ENCODE peak calls at places on chromosomes 5 and 9, in six cellular contexts. One of them, this sample, is unnamed.
A peak's percentile ranks its signal among the peaks of the same experiment; 100 is the strongest.

GRCh38 chr9:137221477-137222111 is 446 bp downstream of the RNF208 start:
- DNase-seq in neural crest cell: no peak
- DNase-seq in kidney: no peak
- DNase-seq in tibial nerve: no peak
- DNase-seq in CD4-positive, alpha-beta T cell: no peak
- DNase-seq in mammary epithelial cell: no peak
- DNase-seq in this sample: no peak

GRCh38 chr5:79508354-79508753 is 5.6 kb downstream of the HOMER1 start:
- DNase-seq in neural crest cell: no peak
- DNase-seq in kidney: no peak
- DNase-seq in tibial nerve: no peak
- DNase-seq in CD4-positive, alpha-beta T cell: no peak
- DNase-seq in mammary epithelial cell: no peak
- DNase-seq in this sample: no peak

GRCh38 chr5:170053896-170054295 is 51.8 kb upstream of the FOXI1 start:
- DNase-seq in neural crest cell: no peak
- DNase-seq in kidney: no peak
- DNase-seq in tibial nerve: no peak
- DNase-seq in CD4-positive, alpha-beta T cell: no peak
- DNase-seq in mammary epithelial cell: no peak
- DNase-seq in this sample: no peak

GRCh38 chr9:136626740-136627642 is 35.7 kb upstream of the EGFL7 start:
- DNase-seq in neural crest cell: no peak
- DNase-seq in kidney: peak; percentile 73
- DNase-seq in tibial nerve: no peak
- DNase-seq in CD4-positive, alpha-beta T cell: no peak
- DNase-seq in mammary epithelial cell: no peak
- DNase-seq in this sample: no peak

GRCh38 chr5:91145233-91145620 is 237.9 kb downstream of the ARRDC3 start:
- DNase-seq in neural crest cell: no peak
- DNase-seq in kidney: no peak
- DNase-seq in tibial nerve: no peak
- DNase-seq in CD4-positive, alpha-beta T cell: no peak
- DNase-seq in mammary epithelial cell: no peak
- DNase-seq in this sample: no peak

GRCh38 chr5:111454198-111454606 is 58.1 kb downstream of the STARD4 start:
- DNase-seq in neural crest cell: no peak
- DNase-seq in kidney: no peak
- DNase-seq in tibial nerve: no peak
- DNase-seq in CD4-positive, alpha-beta T cell: no peak
- DNase-seq in mammary epithelial cell: peak; percentile 39
- DNase-seq in this sample: no peak

GRCh38 chr5:91042856-91043255 is 340.3 kb downstream of the ARRDC3 start:
- DNase-seq in neural crest cell: no peak
- DNase-seq in kidney: no peak
- DNase-seq in tibial nerve: no peak
- DNase-seq in CD4-positive, alpha-beta T cell: no peak
- DNase-seq in mammary epithelial cell: no peak
- DNase-seq in this sample: no peak

GRCh38 chr9:115739096-115739875 is 414.3 kb upstream of the PAPPA start:
- DNase-seq in neural crest cell: no peak
- DNase-seq in kidney: no peak
- DNase-seq in tibial nerve: no peak
- DNase-seq in CD4-positive, alpha-beta T cell: no peak
- DNase-seq in mammary epithelial cell: peak; percentile 6
- DNase-seq in this sample: no peak

GRCh38 chr9:98567540-98568233 is 141.0 kb downstream of the GABBR2 start:
- DNase-seq in neural crest cell: no peak
- DNase-seq in kidney: no peak
- DNase-seq in tibial nerve: no peak
- DNase-seq in CD4-positive, alpha-beta T cell: no peak
- DNase-seq in mammary epithelial cell: no peak
- DNase-seq in this sample: no peak

GRCh38 chr9:14127656-14128055 is 186.3 kb downstream of the NFIB start:
- DNase-seq in neural crest cell: no peak
- DNase-seq in kidney: no peak
- DNase-seq in tibial nerve: no peak
- DNase-seq in CD4-positive, alpha-beta T cell: no peak
- DNase-seq in mammary epithelial cell: no peak
- DNase-seq in this sample: no peak

GRCh38 chr5:174418809-174419522 is 305.4 kb upstream of the MSX2 start:
- DNase-seq in neural crest cell: peak; percentile 7
- DNase-seq in kidney: no peak
- DNase-seq in tibial nerve: no peak
- DNase-seq in CD4-positive, alpha-beta T cell: no peak
- DNase-seq in mammary epithelial cell: peak; percentile 7
- DNase-seq in this sample: no peak

GRCh38 chr9:38421498-38422211 is 2.6 kb downstream of the IGFBPL1 start:
- DNase-seq in neural crest cell: peak; percentile 46
- DNase-seq in kidney: no peak
- DNase-seq in tibial nerve: no peak
- DNase-seq in CD4-positive, alpha-beta T cell: no peak
- DNase-seq in mammary epithelial cell: no peak
- DNase-seq in this sample: peak; percentile 32

GRCh38 chr9:8365029-8365428 is 565.5 kb upstream of the DMAC1 start:
- DNase-seq in neural crest cell: no peak
- DNase-seq in kidney: no peak
- DNase-seq in tibial nerve: no peak
- DNase-seq in CD4-positive, alpha-beta T cell: no peak
- DNase-seq in mammary epithelial cell: no peak
- DNase-seq in this sample: no peak

GRCh38 chr5:150296496-150296895 is 6.2 kb downstream of the ARSI start:
- DNase-seq in neural crest cell: no peak
- DNase-seq in kidney: peak; percentile 50
- DNase-seq in tibial nerve: no peak
- DNase-seq in CD4-positive, alpha-beta T cell: no peak
- DNase-seq in mammary epithelial cell: no peak
- DNase-seq in this sample: no peak

GRCh38 chr9:98992885-98993569 is 49.3 kb downstream of the COL15A1 start:
- DNase-seq in neural crest cell: no peak
- DNase-seq in kidney: no peak
- DNase-seq in tibial nerve: no peak
- DNase-seq in CD4-positive, alpha-beta T cell: no peak
- DNase-seq in mammary epithelial cell: no peak
- DNase-seq in this sample: no peak

GRCh38 chr5:122077451-122078115 is 476 bp downstream of the LOX start:
- DNase-seq in neural crest cell: peak; percentile 26
- DNase-seq in kidney: peak; percentile 77
- DNase-seq in tibial nerve: no peak
- DNase-seq in CD4-positive, alpha-beta T cell: no peak
- DNase-seq in mammary epithelial cell: peak; percentile 41
- DNase-seq in this sample: peak; percentile 12

GRCh38 chr5:110817437-110817836 is 78.6 kb downstream of the SLC25A46 start:
- DNase-seq in neural crest cell: no peak
- DNase-seq in kidney: no peak
- DNase-seq in tibial nerve: no peak
- DNase-seq in CD4-positive, alpha-beta T cell: no peak
- DNase-seq in mammary epithelial cell: peak; percentile 32
- DNase-seq in this sample: no peak

GRCh38 chr5:92962752-92963151 is 618.3 kb downstream of the NR2F1-AS1 start:
- DNase-seq in neural crest cell: no peak
- DNase-seq in kidney: no peak
- DNase-seq in tibial nerve: no peak
- DNase-seq in CD4-positive, alpha-beta T cell: no peak
- DNase-seq in mammary epithelial cell: no peak
- DNase-seq in this sample: no peak
- TF ChIP-seq CTCF in neural crest cell: no peak
- TF ChIP-seq CTCF in kidney: no peak
- TF ChIP-seq CTCF in tibial nerve: no peak
- TF ChIP-seq CTCF in CD4-positive, alpha-beta T cell: no peak
- TF ChIP-seq CTCF in mammary epithelial cell: no peak
- TF ChIP-seq CTCF in this sample: no peak

GRCh38 chr9:35814841-35815543 is at the start of gene HINT2:
- DNase-seq in neural crest cell: peak; percentile 89
- DNase-seq in kidney: peak; percentile 99
- DNase-seq in tibial nerve: peak; percentile 95
- DNase-seq in CD4-positive, alpha-beta T cell: peak; percentile 94
- DNase-seq in mammary epithelial cell: peak; percentile 99
- DNase-seq in this sample: peak; percentile 91

GRCh38 chr9:35814106-35814840 is 569 bp downstream of the HINT2 start:
- DNase-seq in neural crest cell: peak; percentile 62
- DNase-seq in kidney: peak; percentile 94
- DNase-seq in tibial nerve: peak; percentile 49
- DNase-seq in CD4-positive, alpha-beta T cell: no peak
- DNase-seq in mammary epithelial cell: peak; percentile 46
- DNase-seq in this sample: no peak

GRCh38 chr9:35811364-35812024 is 568 bp downstream of the SPAG8 start:
- DNase-seq in neural crest cell: no peak
- DNase-seq in kidney: no peak
- DNase-seq in tibial nerve: peak; percentile 23
- DNase-seq in CD4-positive, alpha-beta T cell: no peak
- DNase-seq in mammary epithelial cell: no peak
- DNase-seq in this sample: no peak

GRCh38 chr9:35812025-35812602 is at the start of gene SPAG8:
- DNase-seq in neural crest cell: peak; percentile 77
- DNase-seq in kidney: peak; percentile 98
- DNase-seq in tibial nerve: peak; percentile 87
- DNase-seq in CD4-positive, alpha-beta T cell: peak; percentile 89
- DNase-seq in mammary epithelial cell: peak; percentile 90
- DNase-seq in this sample: peak; percentile 67

DNA sequence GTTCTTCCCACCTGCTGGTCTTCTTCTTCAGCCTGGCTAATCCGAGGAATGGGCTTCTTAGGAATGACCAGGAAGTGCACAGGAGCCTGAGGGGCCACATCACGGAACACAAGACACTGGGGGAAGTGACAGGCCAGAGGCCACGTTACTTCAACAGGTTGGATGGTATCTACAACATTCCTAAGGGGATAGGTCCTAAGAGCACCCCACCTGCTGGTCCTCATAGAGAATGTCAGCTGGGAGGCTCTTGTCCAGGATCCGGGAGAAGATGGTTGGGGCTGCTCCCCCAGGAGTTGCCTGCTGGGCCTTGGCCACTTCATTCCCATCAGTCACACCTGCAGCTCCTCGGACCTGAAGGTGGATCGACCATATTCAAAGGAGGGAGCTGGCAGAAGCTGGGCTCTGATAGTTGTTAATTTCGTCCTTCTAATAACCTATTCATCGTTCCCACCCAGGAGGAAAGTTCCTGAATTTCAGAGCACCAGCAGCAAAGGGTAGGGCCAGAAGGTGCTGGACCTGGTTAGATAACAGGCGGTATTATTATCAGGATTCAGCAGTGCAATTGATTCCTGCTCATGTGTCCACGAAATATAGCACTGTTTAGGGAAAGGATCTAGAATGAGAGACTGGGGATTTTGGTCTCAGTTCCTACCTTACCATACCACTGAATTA is 1.3 kb downstream of the HINT2 start:
- DNase-seq in neural crest cell: no peak
- DNase-seq in kidney: no peak
- DNase-seq in tibial nerve: no peak
- DNase-seq in CD4-positive, alpha-beta T cell: no peak
- DNase-seq in mammary epithelial cell: no peak
- DNase-seq in this sample: no peak
- TF ChIP-seq CTCF in neural crest cell: peak; percentile 43
- TF ChIP-seq CTCF in kidney: no peak
- TF ChIP-seq CTCF in tibial nerve: no peak
- TF ChIP-seq CTCF in CD4-positive, alpha-beta T cell: no peak
- TF ChIP-seq CTCF in mammary epithelial cell: peak; percentile 53
- TF ChIP-seq CTCF in this sample: no peak

GRCh38 chr9:4549751-4550295 is 59.6 kb downstream of the SLC1A1 start:
- DNase-seq in neural crest cell: no peak
- DNase-seq in kidney: no peak
- DNase-seq in tibial nerve: no peak
- DNase-seq in CD4-positive, alpha-beta T cell: no peak
- DNase-seq in mammary epithelial cell: no peak
- DNase-seq in this sample: no peak

GRCh38 chr9:4547016-4547415 is 56.7 kb downstream of the SLC1A1 start:
- DNase-seq in neural crest cell: no peak
- DNase-seq in kidney: no peak
- DNase-seq in tibial nerve: no peak
- DNase-seq in CD4-positive, alpha-beta T cell: no peak
- DNase-seq in mammary epithelial cell: no peak
- DNase-seq in this sample: no peak

GRCh38 chr9:4550777-4551476 is 60.7 kb downstream of the SLC1A1 start:
- DNase-seq in neural crest cell: no peak
- DNase-seq in kidney: no peak
- DNase-seq in tibial nerve: no peak
- DNase-seq in CD4-positive, alpha-beta T cell: no peak
- DNase-seq in mammary epithelial cell: no peak
- DNase-seq in this sample: no peak

GRCh38 chr9:4553951-4554381 is 63.7 kb downstream of the SLC1A1 start:
- DNase-seq in neural crest cell: no peak
- DNase-seq in kidney: no peak
- DNase-seq in tibial nerve: no peak
- DNase-seq in CD4-positive, alpha-beta T cell: no peak
- DNase-seq in mammary epithelial cell: no peak
- DNase-seq in this sample: no peak

DNA sequence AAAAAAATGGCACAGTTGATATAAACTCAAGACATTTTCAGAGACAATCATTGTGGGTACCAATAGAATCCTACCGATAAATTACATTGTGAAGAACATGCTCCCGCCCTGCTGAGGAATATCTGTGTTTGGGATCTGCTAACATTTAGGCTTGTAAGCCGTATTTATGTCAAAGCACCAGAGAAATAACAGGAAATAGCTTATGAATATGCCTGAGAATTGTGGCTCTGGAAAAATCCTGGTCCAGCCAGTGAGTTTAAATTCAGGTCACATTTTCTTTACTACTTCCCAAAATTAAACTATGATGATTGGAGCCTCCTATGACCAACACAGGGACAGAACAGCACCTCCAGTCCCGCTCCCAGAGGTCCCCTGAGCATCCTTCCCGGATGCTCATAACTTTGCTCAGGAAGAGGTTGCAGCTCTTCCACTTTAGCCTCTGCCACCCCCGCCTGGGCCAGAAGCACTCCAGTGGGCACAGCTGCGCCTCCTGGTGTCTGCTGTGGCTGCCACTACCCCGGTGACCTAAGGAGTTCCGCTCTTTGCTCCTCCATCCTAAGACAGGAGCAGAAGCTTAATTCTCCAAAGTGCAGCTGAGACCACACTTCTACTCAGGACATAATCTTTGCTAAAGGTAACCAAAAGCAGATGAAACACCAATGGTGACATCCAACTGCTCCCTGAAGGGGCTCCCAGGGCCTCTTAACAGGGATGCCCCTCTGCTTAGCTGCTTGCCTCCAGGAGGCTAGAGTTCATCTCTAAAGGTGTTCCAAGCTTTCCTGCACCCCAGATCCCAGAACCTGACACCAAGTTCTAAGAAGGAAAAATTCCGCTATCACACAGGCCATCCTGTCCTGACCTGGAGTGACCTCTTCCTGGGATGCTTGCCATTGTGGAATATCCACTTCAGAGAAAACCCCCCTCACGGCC is 58.8 kb downstream of the SLC1A1 start:
- DNase-seq in neural crest cell: peak; percentile 30
- DNase-seq in kidney: no peak
- DNase-seq in tibial nerve: no peak
- DNase-seq in CD4-positive, alpha-beta T cell: no peak
- DNase-seq in mammary epithelial cell: no peak
- DNase-seq in this sample: no peak
- TF ChIP-seq CTCF in neural crest cell: peak; percentile 35
- TF ChIP-seq CTCF in kidney: no peak
- TF ChIP-seq CTCF in tibial nerve: no peak
- TF ChIP-seq CTCF in CD4-positive, alpha-beta T cell: no peak
- TF ChIP-seq CTCF in mammary epithelial cell: peak; percentile 40
- TF ChIP-seq CTCF in this sample: peak; percentile 42

DNA sequence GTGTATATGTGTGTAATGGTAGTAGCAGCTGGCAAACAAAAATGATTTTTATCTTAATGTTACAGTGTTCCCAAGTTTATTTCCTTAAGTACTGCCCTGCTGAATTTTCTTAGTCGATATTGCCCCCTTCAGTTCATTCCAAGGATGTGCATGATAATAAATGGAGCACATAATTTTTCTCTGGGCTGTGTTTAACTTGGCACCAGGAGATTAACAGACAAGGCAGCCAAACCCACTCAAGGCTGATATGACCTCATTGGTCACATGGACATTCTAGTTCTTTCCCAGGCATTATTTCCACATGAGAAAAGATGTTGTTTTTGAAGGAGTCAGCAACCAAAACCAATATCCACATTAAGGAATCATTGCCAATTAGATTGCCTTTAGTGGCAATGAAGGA is 61.8 kb downstream of the COX7C start:
- DNase-seq in neural crest cell: no peak
- DNase-seq in kidney: no peak
- DNase-seq in tibial nerve: peak; percentile 52
- DNase-seq in CD4-positive, alpha-beta T cell: no peak
- DNase-seq in mammary epithelial cell: peak; percentile 44
- DNase-seq in this sample: peak; percentile 10
- TF ChIP-seq CTCF in neural crest cell: peak; percentile 79
- TF ChIP-seq CTCF in kidney: peak; percentile 66
- TF ChIP-seq CTCF in tibial nerve: peak; percentile 51
- TF ChIP-seq CTCF in CD4-positive, alpha-beta T cell: peak; percentile 60
- TF ChIP-seq CTCF in mammary epithelial cell: peak; percentile 71
- TF ChIP-seq CTCF in this sample: peak; percentile 93